ENCODE peak calls at places on chromosomes 11 and 22, in four cellular contexts. W is breast epithelium, O is epithelial cell of esophagus, B is fibroblast of pulmonary artery. D is an unnamed sample.

GRCh38 chr11:15969281-15969680 is 387.1 kb downstream of the SOX6 start:
- DNase-seq in W (no peak), O (peak), B (peak), D (peak)

GRCh38 chr22:29837780-29838598 is at the start of gene ASCC2:
- DNase-seq in W (peak), O (peak), B (peak), D (peak)

GRCh38 chr11:77069969-77070582 is 3.3 kb downstream of the CAPN5 start:
- DNase-seq in W (peak), O (no peak), B (no peak), D (no peak)

GRCh38 chr11:63099555-63099954 is 44.5 kb downstream of the SLC22A24 start:
- DNase-seq in W (no peak), O (peak), B (peak), D (peak)

GRCh38 chr22:20267441-20268288 is 453 bp downstream of the RTN4R start:
- DNase-seq in W (no peak), O (peak), B (no peak), D (no peak)

GRCh38 chr22:29689201-29689871 is 30.5 kb upstream of the CABP7 start:
- DNase-seq in W (no peak), O (no peak), B (no peak), D (no peak)

GRCh38 chr11:46352063-46352841 is 5.0 kb downstream of the DGKZ start:
- DNase-seq in W (no peak), O (peak), B (peak), D (peak)

GRCh38 chr11:65791719-65792213 is 4.9 kb downstream of the OVOL1 start:
- DNase-seq in W (no peak), O (peak), B (no peak), D (no peak)

GRCh38 chr22:21073023-21073422 is 27.3 kb downstream of the LRRC74B start:
- DNase-seq in W (no peak), O (peak), B (no peak), D (no peak)

GRCh38 chr11:19938051-19938856 is 222.0 kb downstream of the DBX1 start:
- DNase-seq in W (no peak), O (peak), B (peak), D (peak)

GRCh38 chr11:83508804-83509203 is 222.6 kb upstream of the CCDC90B start:
- DNase-seq in W (no peak), O (no peak), B (no peak), D (no peak)

GRCh38 chr11:2083411-2083810 is 55.8 kb downstream of the IGF2 start:
- DNase-seq in W (peak), O (no peak), B (no peak), D (no peak)

GRCh38 chr22:37546436-37547248 is 13.6 kb upstream of the CDC42EP1 start:
- DNase-seq in W (no peak), O (no peak), B (peak), D (peak)

GRCh38 chr11:83219095-83219494 is 25.6 kb downstream of the ANKRD42 start:
- DNase-seq in W (no peak), O (no peak), B (no peak), D (peak)

GRCh38 chr11:130585545-130585944 is 137.1 kb downstream of the ADAMTS15 start:
- DNase-seq in W (no peak), O (peak), B (peak), D (peak)

GRCh38 chr11:33444835-33445594 is 187.8 kb downstream of the HIPK3 start:
- DNase-seq in W (no peak), O (no peak), B (peak), D (peak)

GRCh38 chr11:83721286-83721685 is 435.1 kb upstream of the CCDC90B start:
- DNase-seq in W (no peak), O (peak), B (no peak), D (no peak)

GRCh38 chr11:69892237-69892985 is 73.2 kb upstream of the FGF3 start:
- DNase-seq in W (no peak), O (no peak), B (no peak), D (no peak)

GRCh38 chr22:37487559-37487958 is 1.4 kb upstream of the MFNG start:
- DNase-seq in W (no peak), O (no peak), B (no peak), D (no peak)

GRCh38 chr22:28442951-28443876 is 236.4 kb downstream of the TTC28 start:
- DNase-seq in W (no peak), O (peak), B (peak), D (peak)

GRCh38 chr22:42608481-42609361 is 6.0 kb downstream of the POLDIP3 start:
- DNase-seq in W (no peak), O (peak), B (peak), D (peak)

GRCh38 chr11:88523362-88524028 is 186.0 kb upstream of the CTSC start:
- DNase-seq in W (no peak), O (no peak), B (peak), D (peak)

GRCh38 chr22:24285245-24285644 is 14.6 kb downstream of the SPECC1L start:
- DNase-seq in W (no peak), O (no peak), B (no peak), D (no peak)

GRCh38 chr11:36075053-36075452 is 131.2 kb downstream of the LDLRAD3 start:
- DNase-seq in W (no peak), O (peak), B (peak), D (peak)

GRCh38 chr11:75195164-75195962 is 44.5 kb downstream of the SLCO2B1 start:
- DNase-seq in W (no peak), O (no peak), B (peak), D (no peak)

GRCh38 chr22:38040953-38041759 is 16.0 kb upstream of the PICK1 start:
- DNase-seq in W (no peak), O (no peak), B (no peak), D (no peak)

GRCh38 chr11:27740362-27741024 is 40.2 kb upstream of the BDNF start:
- DNase-seq in W (no peak), O (no peak), B (no peak), D (peak)

GRCh38 chr11:35814720-35815305 is 129.0 kb upstream of the LDLRAD3 start:
- DNase-seq in W (no peak), O (peak), B (peak), D (no peak)

GRCh38 chr11:125036933-125037332 is 26.2 kb upstream of the SLC37A2 start:
- DNase-seq in W (no peak), O (peak), B (peak), D (peak)

GRCh38 chr22:42069801-42070516 is 653 bp downstream of the NAGA start:
- DNase-seq in W (no peak), O (no peak), B (no peak), D (no peak)

GRCh38 chr11:17985517-17985916 is 27.3 kb downstream of the SERGEF start:
- DNase-seq in W (no peak), O (peak), B (peak), D (peak)

GRCh38 chr11:134516529-134516928 is 104.5 kb upstream of the B3GAT1 start:
- DNase-seq in W (peak), O (no peak), B (no peak), D (no peak)

GRCh38 chr22:45503816-45504702 is 1.4 kb downstream of the FBLN1 start:
- DNase-seq in W (no peak), O (no peak), B (peak), D (peak)

GRCh38 chr22:25027959-25028840 is 75.7 kb downstream of the KIAA1671 start:
- DNase-seq in W (no peak), O (peak), B (peak), D (peak)

GRCh38 chr22:39941661-39942060 is 18.5 kb upstream of the TMA7B start:
- DNase-seq in W (no peak), O (no peak), B (no peak), D (no peak)

GRCh38 chr11:108131993-108132392 is 10.6 kb downstream of the ACAT1 start:
- DNase-seq in W (no peak), O (peak), B (peak), D (no peak)

GRCh38 chr11:108137212-108137611 is 15.8 kb downstream of the ACAT1 start:
- DNase-seq in W (no peak), O (no peak), B (no peak), D (no peak)

DNA sequence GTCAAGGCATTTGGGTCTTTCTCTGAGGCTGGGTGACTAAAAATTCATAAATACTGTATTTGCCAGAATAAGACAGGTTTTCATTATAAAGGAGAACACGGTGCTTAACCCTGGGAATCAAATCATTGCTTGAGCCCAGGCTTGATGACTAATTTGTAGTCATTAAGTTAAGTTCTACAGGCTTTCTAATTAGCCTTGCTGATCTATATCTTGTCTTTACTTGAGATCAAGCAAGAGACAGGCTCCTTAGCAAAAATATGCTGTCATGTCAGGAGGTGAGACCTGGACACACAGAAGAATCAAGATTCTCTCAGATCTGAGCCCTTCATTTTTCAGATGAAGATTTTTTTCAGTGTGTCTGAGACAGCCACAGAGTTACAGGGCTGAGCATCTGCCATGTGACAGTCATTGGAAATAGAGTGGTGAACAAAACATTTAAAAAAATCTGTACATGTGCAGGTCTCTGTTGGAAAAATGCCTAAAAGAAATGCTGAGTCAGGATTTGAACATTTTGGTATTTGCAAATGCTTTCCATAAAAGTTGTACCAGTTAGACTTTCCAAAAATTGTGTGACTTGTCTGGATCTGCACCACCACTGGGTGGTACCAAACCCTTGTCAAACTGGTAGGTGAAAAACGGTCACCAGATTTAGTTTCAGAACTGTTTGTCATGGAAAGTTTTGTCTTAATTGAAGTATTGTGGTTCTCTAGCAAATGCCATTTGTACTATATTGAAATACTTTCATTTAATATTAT is 14.7 kb downstream of the ACAT1 start:
- DNase-seq in W (no peak), O (peak), B (peak), D (peak)
- TF ChIP-seq CTCF in W (no peak), O (peak), B (peak), D (peak)

DNA sequence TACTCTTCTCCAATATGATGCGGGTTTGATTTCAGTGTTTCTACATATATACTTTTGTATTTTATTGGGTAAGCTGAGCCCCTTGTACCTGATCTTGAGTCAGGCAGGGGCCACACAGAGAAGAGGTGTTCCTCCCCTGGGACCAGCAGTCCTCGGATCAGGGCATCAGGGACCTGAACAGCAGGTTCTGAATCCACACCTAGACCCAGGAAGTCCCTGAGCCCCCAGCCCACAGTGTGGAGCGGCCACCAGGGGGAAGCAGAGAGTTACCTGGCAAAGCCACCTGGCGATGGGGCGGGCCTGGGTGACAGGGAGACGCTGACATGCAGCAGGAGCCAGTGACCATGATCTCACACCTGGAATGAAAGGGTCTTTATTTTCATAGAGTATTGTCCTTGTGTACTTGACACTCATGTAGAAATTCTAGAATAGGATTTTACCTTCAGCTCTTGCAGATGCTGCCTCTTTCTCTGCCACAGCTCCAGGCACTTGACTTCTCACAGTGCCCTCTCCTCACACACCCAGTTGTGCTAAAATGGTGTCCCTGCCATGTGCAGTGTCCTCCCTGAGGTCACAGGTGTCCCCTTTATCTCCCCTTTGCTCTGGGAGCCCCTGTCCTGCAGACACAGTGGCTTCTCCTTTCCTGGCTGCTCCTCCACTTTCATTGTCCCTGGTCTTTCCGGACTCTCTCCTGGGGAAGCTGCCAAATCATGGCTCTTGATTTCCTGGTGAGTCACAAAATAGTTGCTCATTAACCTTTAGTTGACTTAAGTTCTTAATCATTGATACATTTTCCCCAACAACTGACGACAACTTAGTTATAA is 48.5 kb downstream of the GGTLC2 start:
- DNase-seq in W (peak), O (peak), B (peak), D (peak)
- TF ChIP-seq CTCF in W (peak), O (peak), B (peak), D (peak)

DNA sequence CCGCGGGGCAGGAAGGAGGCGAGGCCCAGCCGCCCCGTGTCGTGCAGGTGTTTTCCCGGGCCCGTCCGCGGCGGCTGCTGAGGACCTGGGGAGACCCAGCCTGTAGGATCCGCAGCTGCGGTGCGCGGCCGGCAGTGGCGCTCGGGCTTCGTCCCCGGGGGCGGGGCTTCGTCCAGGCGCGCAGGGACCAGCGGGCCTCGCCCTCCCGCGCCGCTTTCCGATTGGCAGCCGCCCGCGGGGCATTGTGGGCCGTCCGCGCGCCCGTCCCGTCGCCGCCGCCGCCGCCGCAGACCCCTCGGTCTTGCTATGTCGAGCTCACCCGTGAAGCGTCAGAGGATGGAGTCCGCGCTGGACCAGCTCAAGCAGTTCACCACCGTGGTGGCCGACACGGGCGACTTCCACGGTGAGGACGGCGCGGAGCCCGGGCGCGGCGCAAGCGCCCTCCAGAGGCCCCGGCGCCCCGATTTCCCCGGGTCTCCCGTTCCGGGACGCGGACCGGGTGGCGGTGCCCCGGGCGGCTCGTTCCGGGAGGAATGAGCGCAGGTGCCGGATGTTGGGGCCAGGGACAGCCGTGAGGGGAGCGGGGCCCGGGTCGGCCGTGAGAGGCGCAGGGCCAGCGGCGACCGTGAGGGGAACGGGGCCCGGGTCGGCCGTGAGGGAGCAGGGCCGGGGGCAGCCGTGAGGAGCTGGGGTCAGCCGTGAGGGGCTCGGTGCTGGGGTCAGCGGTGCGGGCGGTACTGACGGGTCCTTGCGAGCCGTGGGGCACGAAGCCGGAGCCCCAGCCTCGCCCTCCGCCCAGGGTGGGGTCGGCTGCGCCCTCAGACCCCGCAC is at the start of gene TALDO1:
- DNase-seq in W (peak), O (peak), B (peak), D (peak)
- TF ChIP-seq CTCF in W (no peak), O (no peak), B (no peak), D (peak)

GRCh38 chr22:31492151-31492550 is 2.5 kb upstream of the EIF4ENIF1 start:
- DNase-seq in W (no peak), O (peak), B (no peak), D (no peak)
- TF ChIP-seq CTCF in W (no peak), O (no peak), B (no peak), D (no peak)